ENCODE peak calls at places on chromosome 19, in four cellular contexts. S is transverse colon; H is HT-29; Q is stimulated activated CD4-positive, alpha-beta T cell treated with anti-CD3 and anti-CD28 coated beads, Interleukin-2, amount 100 ng/mL, for 48 hours. P is an unnamed sample.

GRCh38 chr19:29018542-29018941 is 194.4 kb downstream of the UQCRFS1 start:
- DNase-seq in H (no peak), S (no peak), Q (no peak), P (no peak)

GRCh38 chr19:13842294-13843103 is 34.4 kb upstream of the NANOS3 start:
- DNase-seq in Q (peak; percentile 61), S (peak; percentile 88), H (peak; percentile 65), P (peak; percentile 80)

GRCh38 chr19:49718511-49718910 is 27.6 kb downstream of the CPT1C start:
- DNase-seq in Q (no peak), S (no peak), H (no peak), P (no peak)

GRCh38 chr19:17248011-17248776 is 2.5 kb upstream of the NR2F6 start:
- DNase-seq in H (no peak), Q (no peak), S (peak; percentile 73), P (peak; percentile 66)

GRCh38 chr19:48954595-48955307 is at the start of gene BAX:
- DNase-seq in Q (peak; percentile 95), S (peak; percentile 98), H (peak; percentile 98), P (peak; percentile 99)

GRCh38 chr19:43643326-43643725 is 3.7 kb upstream of the CADM4 start:
- DNase-seq in S (no peak), Q (no peak), H (no peak), P (no peak)

GRCh38 chr19:32227561-32228165 is 117.7 kb upstream of the ZNF507 start:
- DNase-seq in H (no peak), Q (no peak), S (no peak), P (peak; percentile 13)

GRCh38 chr19:49860716-49861100 is 6.7 kb downstream of the PNKP start:
- DNase-seq in Q (no peak), S (no peak), H (peak; percentile 11), P (no peak)

GRCh38 chr19:48967346-48968178 is 2.5 kb downstream of the FTL start:
- DNase-seq in H (no peak), Q (no peak), S (peak; percentile 42), P (peak; percentile 39)

GRCh38 chr19:55276720-55277430 is 3.0 kb downstream of the HSPBP1 start:
- DNase-seq in H (no peak), S (no peak), Q (no peak), P (no peak)

GRCh38 chr19:54507824-54508223 is 5.2 kb downstream of the LAIR2 start:
- DNase-seq in S (no peak), H (no peak), Q (no peak), P (no peak)

GRCh38 chr19:36460046-36460445 is 29.3 kb downstream of the ZNF566 start:
- DNase-seq in H (no peak), S (no peak), Q (no peak), P (no peak)

GRCh38 chr19:31257426-31258130 is 91.7 kb downstream of the TSHZ3 start:
- DNase-seq in H (no peak), Q (no peak), S (no peak), P (no peak)

GRCh38 chr19:5003781-5004180 is 34.9 kb downstream of the KDM4B start:
- DNase-seq in Q (no peak), H (no peak), S (no peak), P (no peak)

GRCh38 chr19:54684537-54684936 is 21.8 kb downstream of the LILRB4 start:
- DNase-seq in S (no peak), Q (no peak), H (peak; percentile 75), P (no peak)

GRCh38 chr19:48962029-48962848 is 2.9 kb upstream of the FTL start:
- DNase-seq in Q (peak; percentile 42), H (peak; percentile 91), S (peak; percentile 90), P (peak; percentile 89)

GRCh38 chr19:8615813-8616596 is 5.5 kb upstream of the ADAMTS10 start:
- DNase-seq in S (peak; percentile 44), H (peak; percentile 38), Q (peak; percentile 52), P (peak; percentile 57)

GRCh38 chr19:9406798-9407352 is 28.5 kb downstream of the ZNF266 start:
- DNase-seq in H (no peak), S (peak; percentile 26), Q (peak; percentile 32), P (no peak)

GRCh38 chr19:41930926-41931592 is 2.8 kb upstream of the ERFL start:
- DNase-seq in H (no peak), Q (no peak), S (no peak), P (no peak)

GRCh38 chr19:4575267-4575793 is 15.8 kb upstream of the SEMA6B start:
- DNase-seq in S (no peak), Q (no peak), H (peak; percentile 25), P (no peak)

GRCh38 chr19:27821418-27822018 is 1391.4 kb downstream of the UQCRFS1 start:
- DNase-seq in H (no peak), Q (no peak), S (no peak), P (no peak)

GRCh38 chr19:55257461-55258411 is 1.1 kb downstream of the PPP6R1 start:
- DNase-seq in H (peak; percentile 47), S (no peak), Q (no peak), P (peak; percentile 32)